ENCODE peak calls at places on chromosome 13, in five cellular contexts. E is H9, Z is neuronal stem cell, H is H1, P is mesenchymal stem cell. G is an unnamed sample.

GRCh38 chr13:27980280-27980998 is 8.1 kb downstream of the URAD start:
- DNase-seq in P (no peak), E (no peak), Z (no peak), H (no peak), G (no peak)

GRCh38 chr13:65808061-65808460 is 1422.1 kb downstream of the PCDH9 start:
- DNase-seq in H (no peak), E (no peak), Z (no peak), P (no peak), G (no peak)

GRCh38 chr13:34808649-34809048 is 133.4 kb upstream of the NBEA start:
- DNase-seq in E (no peak), H (no peak), Z (no peak), P (no peak), G (no peak)

GRCh38 chr13:52353116-52353718 is 52.8 kb downstream of the THSD1 start:
- DNase-seq in Z (no peak), E (no peak), H (no peak), P (no peak), G (no peak)

GRCh38 chr13:50468849-50469669 is 374.4 kb downstream of the DLEU7 start:
- DNase-seq in H (no peak), Z (no peak), E (no peak), P (no peak), G (no peak)

GRCh38 chr13:49858183-49858856 is 65.8 kb upstream of the KPNA3 start:
- DNase-seq in P (peak), E (no peak), H (no peak), Z (no peak), G (peak)

GRCh38 chr13:20519887-20520286 is 5.8 kb downstream of the CRYL1 start:
- DNase-seq in Z (no peak), E (no peak), H (no peak), P (no peak), G (no peak)

GRCh38 chr13:107277911-107278310 is 710.0 kb upstream of the ARGLU1 start:
- DNase-seq in E (no peak), Z (no peak), P (no peak), H (no peak), G (no peak)

GRCh38 chr13:29513002-29513980 is 82.2 kb downstream of the SLC7A1 start:
- DNase-seq in P (peak), Z (no peak), E (no peak), H (no peak), G (no peak)

GRCh38 chr13:60584976-60585375 is 188.0 kb downstream of the TDRD3 start:
- DNase-seq in H (no peak), E (peak), Z (no peak), P (no peak), G (peak)

GRCh38 chr13:31786011-31786410 is 46.7 kb downstream of the RXFP2 start:
- DNase-seq in Z (no peak), H (no peak), E (no peak), P (no peak), G (no peak)

GRCh38 chr13:114055766-114056165 is 76.7 kb downstream of the RASA3 start:
- DNase-seq in H (no peak), Z (no peak), E (no peak), P (no peak), G (no peak)

GRCh38 chr13:26811636-26812035 is 51.0 kb upstream of the GPR12 start:
- DNase-seq in Z (no peak), E (no peak), P (no peak), H (no peak), G (no peak)

GRCh38 chr13:35953537-35954206 is 177.5 kb downstream of the DCLK1 start:
- DNase-seq in E (peak), P (peak), H (peak), Z (peak), G (peak)

GRCh38 chr13:32117696-32118095 is 86.1 kb downstream of the FRY start:
- DNase-seq in P (no peak), E (no peak), H (no peak), Z (no peak), G (no peak)

GRCh38 chr13:111907341-111907880 is 159.5 kb upstream of the SOX1 start:
- DNase-seq in Z (no peak), E (peak), P (no peak), H (no peak), G (no peak)

GRCh38 chr13:27712421-27712820 is 79.9 kb upstream of the GSX1 start:
- DNase-seq in E (no peak), P (peak), Z (no peak), H (no peak), G (peak)

GRCh38 chr13:21225082-21225481 is 48.6 kb downstream of the MRPL57 start:
- DNase-seq in E (no peak), Z (no peak), P (no peak), H (no peak), G (no peak)

GRCh38 chr13:59266478-59267063 is 897.2 kb downstream of the DIAPH3 start:
- DNase-seq in H (no peak), E (no peak), P (no peak), Z (no peak), G (no peak)

GRCh38 chr13:44303681-44304432 is 69.8 kb upstream of the SERP2 start:
- DNase-seq in H (no peak), P (no peak), Z (no peak), E (no peak), G (no peak)

GRCh38 chr13:41546372-41547252 is 89.3 kb downstream of the RGCC start:
- DNase-seq in E (no peak), Z (no peak), H (no peak), P (peak), G (no peak)

GRCh38 chr13:74367193-74367592 is 233.0 kb upstream of the KLF12 start:
- DNase-seq in E (no peak), H (no peak), Z (no peak), P (no peak), G (no peak)

DNA sequence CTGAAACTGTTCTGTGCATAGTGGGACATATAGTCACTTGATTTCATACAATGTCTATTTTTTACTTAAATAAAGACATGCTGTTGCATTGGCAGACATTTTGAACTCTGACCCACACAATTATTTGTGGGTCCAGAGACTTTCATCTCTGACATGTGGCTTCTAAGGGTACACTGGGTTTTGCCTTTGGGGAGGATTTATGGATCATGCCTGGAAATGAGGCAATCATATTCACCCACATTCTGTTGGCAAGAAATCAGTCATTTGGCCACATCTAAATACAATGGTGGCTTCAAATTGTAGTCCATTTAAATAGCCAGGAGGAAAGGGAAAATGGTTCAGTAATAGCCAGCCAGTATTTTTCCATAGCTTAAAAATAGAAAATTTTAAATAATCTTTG is 238.3 kb upstream of the KLF12 start:
- DNase-seq in P (no peak), H (no peak), E (no peak), Z (no peak), G (no peak)
- H2BK12ac ChIP-seq in P (no peak), H (no peak), E (no peak), Z (no peak), G (no peak)

DNA sequence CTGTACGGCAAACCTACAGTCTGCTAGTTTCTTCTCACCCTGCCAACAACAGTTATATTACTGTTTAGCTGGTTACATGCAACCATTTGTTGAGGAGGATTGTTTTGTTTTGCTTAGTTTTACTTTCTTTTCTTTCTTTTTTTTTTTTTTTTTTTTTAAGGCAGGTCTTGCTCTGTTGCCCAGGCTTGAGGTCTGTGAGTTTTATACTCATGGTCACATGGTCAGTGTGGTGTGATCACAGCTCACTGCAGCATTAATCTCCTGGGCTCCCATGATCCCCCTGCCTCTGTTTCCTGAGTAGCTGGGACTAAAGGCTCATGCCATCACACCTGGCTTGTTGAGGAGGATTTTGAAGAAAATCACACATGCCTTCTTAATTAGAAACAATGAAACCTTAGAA is 505.6 kb downstream of the GPC5 start:
- DNase-seq in H (no peak), E (no peak), P (peak), Z (no peak), G (no peak)
- H3K4me2 ChIP-seq in H (no peak), E (no peak), P (no peak), Z (no peak), G (no peak)

GRCh38 chr13:99886706-99887105 is 84.9 kb downstream of the ZIC5 start:
- DNase-seq in Z (no peak), P (no peak), E (no peak), H (no peak), G (no peak)
- H2BK12ac ChIP-seq in Z (no peak), P (no peak), E (no peak), H (peak), G (no peak)

GRCh38 chr13:55627221-55627620 is 1513.5 kb upstream of the PRR20A start:
- DNase-seq in H (no peak), P (no peak), Z (no peak), E (no peak), G (no peak)
- H3K4me2 ChIP-seq in H (no peak), P (no peak), Z (no peak), E (no peak), G (no peak)

GRCh38 chr13:78497702-78498319 is 105.5 kb downstream of the POU4F1 start:
- DNase-seq in H (no peak), Z (no peak), E (no peak), P (no peak), G (no peak)
- H2BK12ac ChIP-seq in H (no peak), Z (no peak), E (no peak), P (no peak), G (no peak)

GRCh38 chr13:80083516-80084085 is 257.3 kb downstream of the SPRY2 start:
- DNase-seq in Z (no peak), H (no peak), E (no peak), P (peak), G (no peak)

GRCh38 chr13:80083097-80083429 is 257.9 kb downstream of the SPRY2 start:
- DNase-seq in Z (no peak), H (no peak), E (no peak), P (no peak), G (no peak)

GRCh38 chr13:80086304-80086721 is 254.6 kb downstream of the SPRY2 start:
- DNase-seq in E (no peak), H (no peak), P (no peak), Z (no peak), G (no peak)

GRCh38 chr13:80082396-80083096 is 258.4 kb downstream of the SPRY2 start:
- DNase-seq in E (no peak), P (peak), H (no peak), Z (no peak), G (no peak)

GRCh38 chr13:80084086-80084676 is 256.7 kb downstream of the SPRY2 start:
- DNase-seq in H (no peak), Z (no peak), P (peak), E (no peak), G (no peak)
- H3K4me2 ChIP-seq in H (no peak), Z (no peak), P (no peak), E (no peak), G (no peak)

G was measured in trophoblast cell.